ENCODE peak calls at places on chromosome 17, in seven cellular contexts. H is sigmoid colon, J is BJ, M is PC-3, A is fibroblast of mammary gland, G is cardiac fibroblast, L is epithelial cell of esophagus. C is an unnamed sample.

GRCh38 chr17:16936536-16937310 is 35.2 kb downstream of the TNFRSF13B start:
- DNase-seq in G (no peak), H (peak), L (no peak), M (no peak), J (no peak), A (no peak), C (no peak)

GRCh38 chr17:48997827-48998556 is 807 bp downstream of the IGF2BP1 start:
- DNase-seq in A (no peak), G (peak), L (no peak), H (no peak), J (no peak), M (no peak), C (no peak)

GRCh38 chr17:5587431-5588032 is 3.2 kb upstream of the NLRP1 start:
- DNase-seq in M (peak), A (peak), H (no peak), L (peak), G (peak), J (no peak), C (peak)

GRCh38 chr17:82863941-82864720 is 24.3 kb upstream of the ZNF750 start:
- DNase-seq in M (peak), J (peak), A (peak), L (peak), G (peak), H (no peak), C (peak)

GRCh38 chr17:71682174-71682494 is 438.7 kb upstream of the SOX9 start:
- DNase-seq in H (no peak), M (no peak), J (no peak), L (no peak), A (no peak), G (no peak), C (no peak)

GRCh38 chr17:79960788-79961522 is 74.7 kb downstream of the TBC1D16 start:
- DNase-seq in H (no peak), M (peak), A (no peak), L (peak), J (no peak), G (peak), C (no peak)

GRCh38 chr17:50055055-50055425 is 870 bp upstream of the ITGA3 start:
- DNase-seq in A (no peak), H (no peak), J (no peak), M (peak), L (peak), G (no peak), C (no peak)

GRCh38 chr17:50967795-50968194 is 101.6 kb upstream of the TOB1 start:
- DNase-seq in M (no peak), J (peak), A (no peak), G (peak), L (no peak), H (no peak), C (peak)

GRCh38 chr17:73770115-73770848 is 126.0 kb upstream of the SDK2 start:
- DNase-seq in M (peak), J (peak), H (peak), A (peak), L (peak), G (peak), C (peak)

GRCh38 chr17:27572665-27573064 is 58.3 kb upstream of the LGALS9 start:
- DNase-seq in G (no peak), H (no peak), L (no peak), A (no peak), M (no peak), J (no peak), C (peak)

GRCh38 chr17:4959261-4959965 is 8.2 kb downstream of the SPAG7 start:
- DNase-seq in J (no peak), H (no peak), M (no peak), A (no peak), G (no peak), L (no peak), C (no peak)

GRCh38 chr17:18925187-18925586 is 26.8 kb upstream of the SLC5A10 start:
- DNase-seq in G (no peak), A (no peak), J (no peak), L (no peak), H (no peak), M (no peak), C (no peak)

GRCh38 chr17:41917192-41917591 is 1.6 kb downstream of the ACLY start:
- DNase-seq in H (no peak), G (peak), J (no peak), L (peak), M (peak), A (peak), C (peak)

GRCh38 chr17:34756670-34757021 is 177.3 kb downstream of the TMEM132E start:
- DNase-seq in A (no peak), J (no peak), M (peak), H (peak), G (no peak), L (no peak), C (no peak)

GRCh38 chr17:66682293-66682692 is 152.6 kb upstream of the CACNG5 start:
- DNase-seq in J (no peak), M (no peak), A (no peak), G (no peak), H (peak), L (no peak), C (peak)

GRCh38 chr17:55584055-55584685 is 72.9 kb upstream of the SMIM36 start:
- DNase-seq in H (no peak), G (peak), M (peak), J (no peak), L (peak), A (peak), C (peak)

GRCh38 chr17:31095239-31096105 is 695 bp downstream of the NF1 start:
- DNase-seq in L (peak), J (no peak), G (peak), H (peak), M (peak), A (peak), C (peak)

GRCh38 chr17:8337802-8338744 is 1.6 kb upstream of the ODF4 start:
- DNase-seq in L (no peak), G (no peak), M (no peak), A (no peak), J (no peak), H (no peak), C (peak)

GRCh38 chr17:19002805-19003542 is 1.6 kb downstream of the FAM83G start:
- DNase-seq in M (no peak), H (no peak), A (peak), L (peak), G (peak), J (no peak), C (peak)

GRCh38 chr17:9024497-9024896 is 3.2 kb downstream of the NTN1 start:
- DNase-seq in A (no peak), M (no peak), J (no peak), L (no peak), G (no peak), H (no peak), C (no peak)

GRCh38 chr17:79000396-79001189 is 9.0 kb downstream of the CANT1 start:
- DNase-seq in L (no peak), H (peak), A (no peak), J (no peak), M (no peak), G (no peak), C (no peak)

GRCh38 chr17:41580651-41581365 is 5.9 kb downstream of the KRT14 start:
- DNase-seq in M (peak), G (no peak), H (no peak), L (peak), A (no peak), J (no peak), C (no peak)

GRCh38 chr17:13862341-13862740 is 207.0 kb upstream of the COX10 start:
- DNase-seq in L (no peak), M (no peak), J (no peak), G (no peak), H (no peak), A (no peak), C (no peak)

GRCh38 chr17:3011891-3012290 is 51.5 kb downstream of the OR1D5 start:
- DNase-seq in H (no peak), G (no peak), J (no peak), M (no peak), A (no peak), L (no peak), C (no peak)

GRCh38 chr17:47650525-47651522 is 1.1 kb downstream of the KPNB1 start:
- DNase-seq in J (peak), M (peak), L (peak), H (peak), A (peak), G (peak), C (peak)

GRCh38 chr17:50035421-50035879 is 20.5 kb upstream of the ITGA3 start:
- DNase-seq in A (no peak), J (no peak), M (no peak), L (no peak), H (no peak), G (no peak), C (no peak)

GRCh38 chr17:28279411-28279810 is 39.6 kb upstream of the TMEM97 start:
- DNase-seq in A (peak), M (no peak), H (no peak), L (no peak), J (no peak), G (peak), C (peak)

GRCh38 chr17:58316260-58316960 is 12.2 kb downstream of the TSPOAP1 start:
- DNase-seq in H (peak), J (no peak), G (no peak), A (no peak), M (no peak), L (no peak), C (no peak)

GRCh38 chr17:5837055-5837491 is 233.1 kb upstream of the WSCD1 start:
- DNase-seq in G (no peak), L (peak), M (peak), H (no peak), J (peak), A (peak), C (peak)

GRCh38 chr17:82745524-82745923 is 6.3 kb upstream of the TBCD start:
- DNase-seq in M (no peak), A (no peak), G (no peak), J (no peak), H (no peak), L (no peak), C (no peak)

GRCh38 chr17:37067555-37068111 is 118.9 kb downstream of the AATF start:
- DNase-seq in H (peak), A (peak), G (peak), J (peak), M (peak), L (peak), C (peak)

GRCh38 chr17:64063766-64064224 is 43.4 kb upstream of the ICAM2 start:
- DNase-seq in H (peak), G (peak), M (peak), A (peak), L (peak), J (no peak), C (no peak)

GRCh38 chr17:29117440-29117753 is 62.8 kb downstream of the MYO18A start:
- DNase-seq in G (no peak), L (no peak), H (no peak), J (no peak), A (no peak), M (no peak), C (no peak)

GRCh38 chr17:47957591-47958490 is at the start of gene PRR15L:
- DNase-seq in H (no peak), M (peak), L (peak), G (no peak), A (no peak), J (no peak), C (no peak)

GRCh38 chr17:63841350-63842172 is 924 bp downstream of the SMARCD2 start:
- DNase-seq in G (peak), J (no peak), A (peak), L (peak), H (peak), M (peak), C (peak)

GRCh38 chr17:60351012-60351695 is 40.8 kb downstream of the USP32 start:
- DNase-seq in H (no peak), A (no peak), L (no peak), G (no peak), M (no peak), J (no peak), C (no peak)

GRCh38 chr17:31216053-31216751 is 80.8 kb downstream of the OMG start:
- DNase-seq in H (no peak), A (peak), J (peak), G (peak), M (peak), L (peak), C (peak)

GRCh38 chr17:61338000-61338864 is 61.4 kb upstream of the TBX2 start:
- DNase-seq in H (no peak), L (peak), M (peak), J (peak), G (peak), A (peak), C (peak)

GRCh38 chr17:56765449-56765848 is 68.3 kb downstream of the C17orf67 start:
- DNase-seq in G (no peak), L (no peak), M (no peak), J (no peak), A (no peak), H (no peak), C (no peak)
- H3K4me3 ChIP-seq in G (no peak), L (no peak), M (no peak), J (no peak), A (no peak), H (no peak), C (no peak)

GRCh38 chr17:43832168-43832975 is 574 bp downstream of the MPP3 start:
- DNase-seq in J (no peak), L (peak), H (peak), A (peak), M (peak), G (peak), C (peak)

GRCh38 chr17:43831633-43832032 is 1.3 kb downstream of the MPP3 start:
- DNase-seq in M (no peak), L (no peak), J (no peak), G (no peak), H (no peak), A (no peak), C (no peak)

GRCh38 chr17:43834106-43834505 is 1.2 kb upstream of the MPP3 start:
- DNase-seq in J (no peak), H (peak), A (peak), L (peak), M (peak), G (peak), C (peak)

GRCh38 chr17:43830510-43831145 is 2.3 kb downstream of the MPP3 start:
- DNase-seq in A (no peak), J (no peak), L (no peak), M (no peak), G (no peak), H (no peak), C (no peak)

DNA sequence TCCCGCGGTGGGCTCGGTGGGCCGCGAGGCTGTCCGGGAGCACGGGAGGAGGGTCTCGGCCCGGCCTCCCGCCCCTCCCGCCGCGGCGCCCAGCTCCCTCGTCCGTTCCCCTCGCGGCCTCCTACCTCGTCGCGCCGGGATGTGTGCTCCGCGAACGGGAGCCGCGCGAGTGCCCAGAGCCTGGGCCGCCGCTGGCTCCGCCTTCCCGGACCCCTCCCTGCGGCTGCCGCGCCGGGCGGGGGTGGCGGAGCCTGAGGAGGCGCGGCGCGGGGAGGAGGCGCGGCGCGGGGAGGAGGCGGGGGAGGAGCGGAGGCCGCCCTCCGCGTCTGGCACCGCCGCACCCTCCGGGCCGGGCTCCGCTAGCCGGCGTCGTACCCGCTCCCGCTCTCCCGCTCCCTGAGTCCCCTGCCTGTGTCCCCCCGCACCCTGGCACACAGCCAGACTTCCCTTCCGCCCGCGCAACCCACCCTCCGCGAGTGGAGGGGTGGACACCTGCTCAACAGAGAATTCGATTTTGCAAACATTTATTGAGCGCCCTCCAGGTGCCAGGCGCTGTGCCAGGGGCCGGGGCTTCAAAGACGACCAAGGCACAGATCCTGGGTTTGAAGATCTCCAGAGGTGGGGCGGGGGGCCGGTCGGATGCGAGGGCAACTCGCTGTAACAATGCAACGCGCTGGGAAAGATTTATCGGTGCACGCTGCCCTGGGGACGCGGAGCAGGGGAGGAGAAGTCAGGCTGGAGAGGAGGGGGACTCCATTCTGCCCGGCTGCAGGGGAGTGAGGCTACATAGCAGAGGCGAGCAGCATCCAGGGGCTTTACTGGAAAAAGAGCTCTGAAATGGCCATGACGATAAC is at the start of gene MPP3:
- DNase-seq in A (peak), J (no peak), M (peak), L (peak), G (peak), H (peak), C (peak)
- H3K4me3 ChIP-seq in A (peak), J (peak), M (peak), L (peak), G (peak), H (peak), C (peak)

DNA sequence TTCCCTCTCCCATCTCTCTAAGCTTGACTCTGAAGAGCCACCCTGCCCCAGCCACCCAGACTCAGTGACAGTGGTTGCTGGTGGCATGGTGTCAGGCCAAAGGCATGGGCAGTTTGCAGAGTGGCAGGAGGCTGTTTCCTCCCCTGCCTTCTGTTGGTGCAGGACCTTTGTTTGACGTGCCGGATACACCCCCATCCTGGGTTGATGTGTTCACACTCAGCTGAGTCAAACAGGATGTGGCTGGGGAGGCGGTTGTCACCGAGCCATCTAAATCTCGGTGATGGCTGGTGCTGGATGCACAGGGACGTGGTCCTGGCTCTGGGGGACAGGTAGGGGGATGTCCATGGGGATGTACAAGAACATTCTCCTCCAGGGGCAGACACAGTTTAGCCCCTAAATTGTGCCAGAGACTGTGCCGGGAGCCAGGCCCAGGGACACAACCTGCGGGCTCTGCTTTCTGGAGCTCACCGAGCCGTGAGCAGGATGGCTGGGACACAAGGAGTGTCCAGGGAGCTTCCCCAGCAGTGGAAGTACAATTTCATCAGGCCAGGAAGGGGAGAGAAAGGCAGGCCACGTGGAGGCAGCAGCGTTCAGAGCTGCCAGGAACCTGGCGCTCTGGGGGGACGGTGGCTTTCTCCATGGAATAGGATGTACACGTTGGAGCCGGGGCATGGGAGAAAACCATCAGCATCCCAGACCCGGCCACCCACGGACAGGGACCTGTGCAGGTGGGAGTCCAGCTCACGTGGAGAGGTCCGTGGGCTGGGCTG is 264.2 kb downstream of the SEC14L1 start:
- DNase-seq in L (peak), G (peak), M (peak), H (no peak), J (no peak), A (peak), C (peak)
- H3K4me3 ChIP-seq in L (no peak), G (no peak), M (no peak), H (no peak), J (no peak), A (no peak), C (no peak)

DNA sequence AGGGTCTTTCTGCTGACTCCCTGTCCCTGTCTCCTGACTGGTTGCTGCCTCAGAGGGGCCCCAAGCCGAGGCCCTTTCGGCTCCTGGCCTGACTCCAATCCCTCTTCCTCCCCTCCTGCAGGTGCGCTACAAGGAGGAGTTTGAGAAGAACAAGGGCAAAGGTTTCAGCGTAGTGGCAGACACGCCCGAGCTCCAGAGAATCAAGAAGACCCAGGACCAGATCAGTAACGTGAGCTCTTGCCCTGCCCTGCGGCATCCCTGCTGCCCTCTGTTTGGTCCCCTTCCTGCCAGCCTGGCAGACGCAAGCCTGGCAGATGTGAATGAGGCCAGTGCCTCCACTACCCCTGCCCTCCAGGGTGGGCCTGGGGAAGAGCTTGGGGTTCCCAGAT is 27.1 kb upstream of the LASP1NB start:
- DNase-seq in H (no peak), L (no peak), M (no peak), J (no peak), A (no peak), G (no peak), C (no peak)
- H3K4me3 ChIP-seq in H (no peak), L (no peak), M (no peak), J (no peak), A (no peak), G (no peak), C (no peak)

GRCh38 chr17:44315760-44316731 is 7.6 kb downstream of the RUNDC3A start:
- DNase-seq in M (no peak), L (no peak), J (no peak), A (no peak), G (no peak), H (no peak), C (no peak)
- H3K4me3 ChIP-seq in M (peak), L (peak), J (peak), A (no peak), G (no peak), H (no peak), C (no peak)

DNA sequence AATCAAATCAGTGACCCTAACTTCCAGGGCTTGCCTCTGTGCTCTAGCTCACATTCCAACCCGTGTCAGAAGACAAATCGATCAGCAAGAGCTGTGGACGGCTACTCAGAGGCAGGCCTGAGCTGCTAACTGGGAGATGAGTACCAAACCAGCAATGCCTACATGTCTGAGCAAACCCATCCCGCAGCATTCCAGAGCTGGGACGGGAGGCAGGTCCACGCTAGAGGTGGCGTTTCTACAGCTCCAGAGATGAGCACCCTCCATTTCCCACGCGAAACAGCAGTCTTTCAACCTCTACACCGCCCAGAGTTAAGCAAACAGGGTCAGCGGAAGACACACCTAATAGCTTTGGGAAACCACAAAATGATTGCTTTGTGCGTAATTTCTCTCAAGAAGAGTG is 6.5 kb downstream of the NXN start:
- DNase-seq in G (no peak), J (no peak), H (no peak), A (no peak), M (peak), L (peak), C (no peak)
- H3K4me3 ChIP-seq in G (no peak), J (no peak), H (no peak), A (no peak), M (peak), L (peak), C (no peak)

GRCh38 chr17:81034779-81035388 is at the start of gene BAIAP2:
- DNase-seq in G (peak), J (no peak), L (peak), M (peak), H (peak), A (peak), C (peak)
- H3K4me3 ChIP-seq in G (peak), J (peak), L (peak), M (peak), H (peak), A (peak), C (peak)